ENCODE peak calls at places on chromosomes 16 and 17, in five cellular contexts. U is mesenchymal stem cell, F is neuronal stem cell, W is IMR-90, M is H1. N is an unnamed sample.

GRCh38 chr17:58333396-58334207 is 5.0 kb upstream of the TSPOAP1 start:
- DNase-seq in U (no peak), F (no peak), W (no peak), M (no peak), N (no peak)

GRCh38 chr17:39769974-39770587 is 32.3 kb downstream of the GRB7 start:
- DNase-seq in U (no peak), F (no peak), W (peak; percentile 32), M (no peak), N (no peak)

GRCh38 chr17:10177921-10178788 is 20.3 kb downstream of the GAS7 start:
- DNase-seq in U (peak; percentile 94), F (no peak), W (peak; percentile 83), M (peak; percentile 76), N (peak; percentile 87)

GRCh38 chr17:50547736-50548083 is 736 bp downstream of the SPATA20 start:
- DNase-seq in U (no peak), F (no peak), W (no peak), M (no peak), N (no peak)

GRCh38 chr17:50768348-50768761 is 1.0 kb upstream of the ANKRD40CL start:
- DNase-seq in U (no peak), F (no peak), W (no peak), M (no peak), N (peak; percentile 50)

GRCh38 chr16:46836521-46837292 is 5.7 kb upstream of the C16orf87 start:
- DNase-seq in U (no peak), F (no peak), W (no peak), M (no peak), N (no peak)

GRCh38 chr17:65975878-65976277 is 216.1 kb downstream of the CEP112 start:
- DNase-seq in U (no peak), F (peak; percentile 17), W (no peak), M (no peak), N (no peak)

GRCh38 chr16:11639008-11639562 is 29.2 kb upstream of the SNN start:
- DNase-seq in U (no peak), F (no peak), W (no peak), M (no peak), N (no peak)

GRCh38 chr17:66397486-66397885 is 95.1 kb downstream of the PRKCA start:
- DNase-seq in U (no peak), F (no peak), W (no peak), M (no peak), N (no peak)

GRCh38 chr16:85522842-85523601 is 90.1 kb upstream of the GSE1 start:
- DNase-seq in U (peak; percentile 53), F (no peak), W (peak; percentile 24), M (no peak), N (no peak)

GRCh38 chr17:40069751-40070643 is 7.2 kb downstream of the THRA start:
- DNase-seq in U (peak; percentile 33), F (no peak), W (peak; percentile 46), M (no peak), N (peak; percentile 39)

GRCh38 chr17:57984226-57984890 is 3.7 kb downstream of the VEZF1 start:
- DNase-seq in U (no peak), F (no peak), W (no peak), M (no peak), N (no peak)

GRCh38 chr17:42284566-42284965 is 3.7 kb upstream of the STAT5A start:
- DNase-seq in U (no peak), F (no peak), W (no peak), M (no peak), N (peak; percentile 25)

GRCh38 chr16:15548482-15548891 is 94.5 kb downstream of the MARF1 start:
- DNase-seq in U (no peak), F (no peak), W (peak; percentile 16), M (no peak), N (no peak)

GRCh38 chr17:18181358-18181757 is 2.3 kb upstream of the ALKBH5 start:
- DNase-seq in U (no peak), F (no peak), W (peak; percentile 29), M (no peak), N (no peak)

GRCh38 chr16:6957676-6958075 is 375.0 kb upstream of the RBFOX1 start:
- DNase-seq in U (no peak), F (no peak), W (no peak), M (no peak), N (no peak)

GRCh38 chr17:58184308-58184985 is 8.1 kb upstream of the EPX start:
- DNase-seq in U (no peak), F (peak; percentile 15), W (peak; percentile 47), M (peak; percentile 23), N (peak; percentile 88)

GRCh38 chr16:21277927-21278706 is at the start of gene CRYM:
- DNase-seq in U (peak; percentile 26), F (peak; percentile 67), W (no peak), M (peak; percentile 33), N (peak; percentile 81)

GRCh38 chr17:13864551-13864950 is 204.8 kb upstream of the COX10 start:
- DNase-seq in U (peak; percentile 41), F (no peak), W (peak; percentile 66), M (no peak), N (no peak)

GRCh38 chr16:78210305-78210704 is 110.9 kb downstream of the WWOX start:
- DNase-seq in U (peak; percentile 72), F (no peak), W (peak; percentile 29), M (no peak), N (no peak)

GRCh38 chr16:57593021-57593420 is 35.4 kb upstream of the ADGRG1 start:
- DNase-seq in U (no peak), F (no peak), W (no peak), M (no peak), N (no peak)

GRCh38 chr16:85296859-85297698 is 184.8 kb upstream of the CIBAR2 start:
- DNase-seq in U (peak; percentile 61), F (no peak), W (no peak), M (no peak), N (peak; percentile 67)

GRCh38 chr16:57147381-57148191 is 38.3 kb downstream of the PSME3IP1 start:
- DNase-seq in U (no peak), F (no peak), W (peak; percentile 46), M (no peak), N (peak; percentile 45)

GRCh38 chr16:62021295-62021694 is 14.9 kb downstream of the CDH8 start:
- DNase-seq in U (no peak), F (no peak), W (no peak), M (no peak), N (no peak)
- H4K8ac ChIP-seq in U (no peak overlapping the region), F (no peak overlapping the region), W (no peak overlapping the region), M (no peak overlapping the region), N (no peak overlapping the region)

DNA sequence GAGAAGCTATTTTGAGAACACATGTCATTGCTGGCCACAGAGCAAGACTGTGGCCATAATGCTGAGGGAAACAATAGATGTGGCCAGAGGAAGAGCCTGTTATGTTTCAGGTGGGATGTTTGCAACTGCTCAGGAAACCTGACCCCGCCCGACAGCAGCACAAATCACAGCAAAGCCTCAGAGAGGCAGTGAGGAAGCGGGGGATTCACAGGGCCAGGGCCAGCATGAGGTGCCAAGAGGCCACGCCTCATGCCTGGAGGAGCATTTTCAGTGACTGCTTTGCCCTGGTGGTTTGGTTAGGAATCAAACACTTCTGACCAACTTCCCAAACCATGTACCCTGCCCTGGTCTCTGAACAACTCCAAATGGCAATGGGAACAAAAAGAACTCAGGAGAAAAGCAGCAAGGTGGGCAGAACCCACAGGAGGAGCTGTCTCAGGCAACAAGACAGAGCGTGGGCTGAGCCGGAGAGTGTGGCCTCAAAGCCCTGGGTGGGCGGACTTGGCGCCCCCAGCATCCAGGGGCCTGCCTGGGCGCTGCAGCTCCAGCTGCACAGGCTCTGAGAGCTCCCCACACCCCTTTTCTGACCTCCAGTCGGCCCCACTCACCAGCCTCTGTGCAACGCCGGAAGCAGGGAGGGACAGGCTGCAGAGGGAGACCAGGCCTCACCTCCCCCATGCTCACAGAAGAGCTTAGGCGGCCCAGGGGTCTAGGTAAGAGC is 20.6 kb downstream of the HIC1 start:
- DNase-seq in U (peak; percentile 46), F (no peak), W (peak; percentile 62), M (no peak), N (peak; percentile 73)
- H3K14ac ChIP-seq in U (no peak overlapping the region), F (no peak overlapping the region), W (peak overlapping the region; percentile 93), M (no peak overlapping the region), N (no peak overlapping the region)

GRCh38 chr16:4293822-4294457 is 21.1 kb upstream of the TFAP4 start:
- DNase-seq in U (peak; percentile 88), F (no peak), W (peak; percentile 82), M (no peak), N (peak; percentile 91)
- H4K8ac ChIP-seq in U (peak overlapping the region; percentile 98), F (no peak overlapping the region), W (no peak overlapping the region), M (peak overlapping the region; percentile 88), N (no peak overlapping the region)

DNA sequence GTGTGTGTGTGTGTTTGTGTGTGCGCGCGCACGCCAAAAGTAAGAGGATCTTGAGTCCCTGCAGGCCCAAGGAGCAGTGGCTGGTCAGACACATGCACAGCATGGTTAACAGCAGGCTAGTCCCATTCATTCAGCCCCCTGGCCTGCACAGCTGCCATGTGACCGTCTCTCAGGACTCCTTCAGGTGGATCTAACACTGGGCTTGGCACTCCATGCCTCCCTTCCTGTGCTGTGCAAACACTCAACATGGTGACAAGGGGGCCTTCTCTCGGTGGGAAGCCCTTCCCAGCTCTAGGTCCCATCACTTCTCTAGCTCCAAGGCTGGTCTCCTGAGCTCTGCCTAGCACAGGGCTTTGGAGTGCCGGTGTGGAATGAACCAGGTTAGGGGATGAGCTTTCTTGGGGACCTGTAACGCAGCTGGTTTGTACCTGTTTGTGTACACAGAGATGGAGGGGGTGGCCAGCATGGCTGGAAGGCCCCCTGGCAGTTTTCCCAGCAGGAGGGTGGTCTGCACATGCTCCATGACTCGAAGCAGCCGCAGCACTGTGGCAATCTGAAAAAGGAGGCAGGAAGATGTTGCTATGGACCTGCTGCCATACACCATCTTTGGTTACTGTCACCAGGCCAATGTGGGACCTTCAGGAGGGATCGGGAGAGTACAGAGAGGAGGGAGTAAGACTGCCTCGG is 69.4 kb upstream of the GCSH start:
- DNase-seq in U (no peak), F (no peak), W (no peak), M (no peak), N (no peak)
- H3K14ac ChIP-seq in U (no peak overlapping the region), F (no peak overlapping the region), W (no peak overlapping the region), M (no peak overlapping the region), N (no peak overlapping the region)

GRCh38 chr17:78392295-78392694 is 13.8 kb downstream of the PGS1 start:
- DNase-seq in U (no peak), F (no peak), W (no peak), M (no peak), N (no peak)
- H4K8ac ChIP-seq in U (peak overlapping the region; percentile 38), F (no peak overlapping the region), W (no peak overlapping the region), M (no peak overlapping the region), N (no peak overlapping the region)